ENCODE peak calls at places on chromosomes 16 and 17, in six cellular contexts. One of them, this sample, is unnamed.
A peak's percentile ranks its signal among the peaks of the same experiment; 100 is the strongest.

GRCh38 chr17:14840616-14841231 is 424.4 kb downstream of the PMP22 start:
- DNase-seq in epithelial cell of esophagus: peak; percentile 18
- DNase-seq in A172: peak; percentile 22
- DNase-seq in activated CD8-positive, alpha-beta memory T cell treated with anti-CD3 and anti-CD28 coated beads, Interleukin-2, amount 10 ng/mL, durations not matched to agents 7 days and 5 days: no peak
- DNase-seq in GF-D8: no peak
- DNase-seq in stimulated activated CD4-positive, alpha-beta T cell treated with anti-CD3 and anti-CD28 coated beads, Interleukin-2, amount 100 ng/mL, for 24 hours: no peak
- DNase-seq in this sample: no peak

GRCh38 chr16:7511549-7512260 is 179.1 kb downstream of the RBFOX1 start:
- DNase-seq in epithelial cell of esophagus: no peak
- DNase-seq in A172: no peak
- DNase-seq in activated CD8-positive, alpha-beta memory T cell treated with anti-CD3 and anti-CD28 coated beads, Interleukin-2, amount 10 ng/mL, durations not matched to agents 7 days and 5 days: no peak
- DNase-seq in GF-D8: no peak
- DNase-seq in stimulated activated CD4-positive, alpha-beta T cell treated with anti-CD3 and anti-CD28 coated beads, Interleukin-2, amount 100 ng/mL, for 24 hours: no peak
- DNase-seq in this sample: no peak

GRCh38 chr16:47734987-47735594 is 274.0 kb downstream of the PHKB start:
- DNase-seq in epithelial cell of esophagus: peak; percentile 21
- DNase-seq in A172: no peak
- DNase-seq in activated CD8-positive, alpha-beta memory T cell treated with anti-CD3 and anti-CD28 coated beads, Interleukin-2, amount 10 ng/mL, durations not matched to agents 7 days and 5 days: no peak
- DNase-seq in GF-D8: no peak
- DNase-seq in stimulated activated CD4-positive, alpha-beta T cell treated with anti-CD3 and anti-CD28 coated beads, Interleukin-2, amount 100 ng/mL, for 24 hours: no peak
- DNase-seq in this sample: no peak

GRCh38 chr16:65959978-65960377 is 406.5 kb upstream of the CDH5 start:
- DNase-seq in epithelial cell of esophagus: no peak
- DNase-seq in A172: no peak
- DNase-seq in activated CD8-positive, alpha-beta memory T cell treated with anti-CD3 and anti-CD28 coated beads, Interleukin-2, amount 10 ng/mL, durations not matched to agents 7 days and 5 days: no peak
- DNase-seq in GF-D8: no peak
- DNase-seq in stimulated activated CD4-positive, alpha-beta T cell treated with anti-CD3 and anti-CD28 coated beads, Interleukin-2, amount 100 ng/mL, for 24 hours: no peak
- DNase-seq in this sample: no peak

GRCh38 chr16:50285406-50286003 is 19.2 kb downstream of the ADCY7 start:
- DNase-seq in epithelial cell of esophagus: no peak
- DNase-seq in A172: no peak
- DNase-seq in activated CD8-positive, alpha-beta memory T cell treated with anti-CD3 and anti-CD28 coated beads, Interleukin-2, amount 10 ng/mL, durations not matched to agents 7 days and 5 days: no peak
- DNase-seq in GF-D8: no peak
- DNase-seq in stimulated activated CD4-positive, alpha-beta T cell treated with anti-CD3 and anti-CD28 coated beads, Interleukin-2, amount 100 ng/mL, for 24 hours: no peak
- DNase-seq in this sample: no peak

GRCh38 chr16:28946681-28947080 is 4.1 kb upstream of the NFATC2IP start:
- DNase-seq in epithelial cell of esophagus: no peak
- DNase-seq in A172: no peak
- DNase-seq in activated CD8-positive, alpha-beta memory T cell treated with anti-CD3 and anti-CD28 coated beads, Interleukin-2, amount 10 ng/mL, durations not matched to agents 7 days and 5 days: no peak
- DNase-seq in GF-D8: no peak
- DNase-seq in stimulated activated CD4-positive, alpha-beta T cell treated with anti-CD3 and anti-CD28 coated beads, Interleukin-2, amount 100 ng/mL, for 24 hours: no peak
- DNase-seq in this sample: no peak

GRCh38 chr17:65630502-65630901 is 69.1 kb upstream of the AXIN2 start:
- DNase-seq in epithelial cell of esophagus: no peak
- DNase-seq in A172: no peak
- DNase-seq in activated CD8-positive, alpha-beta memory T cell treated with anti-CD3 and anti-CD28 coated beads, Interleukin-2, amount 10 ng/mL, durations not matched to agents 7 days and 5 days: no peak
- DNase-seq in GF-D8: no peak
- DNase-seq in stimulated activated CD4-positive, alpha-beta T cell treated with anti-CD3 and anti-CD28 coated beads, Interleukin-2, amount 100 ng/mL, for 24 hours: no peak
- DNase-seq in this sample: no peak

GRCh38 chr16:84818989-84819643 is 669 bp upstream of the CRISPLD2 start:
- DNase-seq in epithelial cell of esophagus: no peak
- DNase-seq in A172: no peak
- DNase-seq in activated CD8-positive, alpha-beta memory T cell treated with anti-CD3 and anti-CD28 coated beads, Interleukin-2, amount 10 ng/mL, durations not matched to agents 7 days and 5 days: no peak
- DNase-seq in GF-D8: no peak
- DNase-seq in stimulated activated CD4-positive, alpha-beta T cell treated with anti-CD3 and anti-CD28 coated beads, Interleukin-2, amount 100 ng/mL, for 24 hours: no peak
- DNase-seq in this sample: no peak

GRCh38 chr17:42065201-42065600 is 14.8 kb upstream of the C17orf113 start:
- DNase-seq in epithelial cell of esophagus: peak; percentile 38
- DNase-seq in A172: no peak
- DNase-seq in activated CD8-positive, alpha-beta memory T cell treated with anti-CD3 and anti-CD28 coated beads, Interleukin-2, amount 10 ng/mL, durations not matched to agents 7 days and 5 days: no peak
- DNase-seq in GF-D8: no peak
- DNase-seq in stimulated activated CD4-positive, alpha-beta T cell treated with anti-CD3 and anti-CD28 coated beads, Interleukin-2, amount 100 ng/mL, for 24 hours: no peak
- DNase-seq in this sample: no peak